ENCODE peak calls at places on chromosomes 2 and 18, in six cellular contexts. One of them, this sample, is unnamed. For H3K4me1, the result is how much of the 10 kb centered on the place peaks cover.

GRCh38 chr2:105515581-105516415 is 116.9 kb upstream of the FHL2 start:
- DNase-seq in cardiac muscle cell: no peak
- DNase-seq in keratinocyte: no peak
- DNase-seq in CD8-positive, alpha-beta memory T cell: no peak
- DNase-seq in fibroblast of lung: peak
- DNase-seq in heart left ventricle: peak
- DNase-seq in this sample: no peak

GRCh38 chr2:24821433-24821891 is 28.2 kb downstream of the CENPO start:
- DNase-seq in cardiac muscle cell: no peak
- DNase-seq in keratinocyte: no peak
- DNase-seq in CD8-positive, alpha-beta memory T cell: no peak
- DNase-seq in fibroblast of lung: no peak
- DNase-seq in heart left ventricle: no peak
- DNase-seq in this sample: no peak

GRCh38 chr2:98464772-98465310 is 20.2 kb downstream of the INPP4A start:
- DNase-seq in cardiac muscle cell: no peak
- DNase-seq in keratinocyte: no peak
- DNase-seq in CD8-positive, alpha-beta memory T cell: no peak
- DNase-seq in fibroblast of lung: no peak
- DNase-seq in heart left ventricle: no peak
- DNase-seq in this sample: no peak

GRCh38 chr2:224545884-224546644 is 39.1 kb downstream of the CUL3 start:
- DNase-seq in cardiac muscle cell: peak
- DNase-seq in keratinocyte: no peak
- DNase-seq in CD8-positive, alpha-beta memory T cell: no peak
- DNase-seq in fibroblast of lung: peak
- DNase-seq in heart left ventricle: no peak
- DNase-seq in this sample: no peak

GRCh38 chr2:214484239-214484638 is 73.4 kb downstream of the VWC2L start:
- DNase-seq in cardiac muscle cell: no peak
- DNase-seq in keratinocyte: no peak
- DNase-seq in CD8-positive, alpha-beta memory T cell: no peak
- DNase-seq in fibroblast of lung: no peak
- DNase-seq in heart left ventricle: no peak
- DNase-seq in this sample: no peak

GRCh38 chr18:76256897-76257500 is 238.0 kb downstream of the ZNF516 start:
- DNase-seq in cardiac muscle cell: peak
- DNase-seq in keratinocyte: no peak
- DNase-seq in CD8-positive, alpha-beta memory T cell: no peak
- DNase-seq in fibroblast of lung: peak
- DNase-seq in heart left ventricle: no peak
- DNase-seq in this sample: no peak

GRCh38 chr2:207768891-207769596 is 662 bp downstream of the FZD5 start:
- DNase-seq in cardiac muscle cell: peak
- DNase-seq in keratinocyte: no peak
- DNase-seq in CD8-positive, alpha-beta memory T cell: no peak
- DNase-seq in fibroblast of lung: peak
- DNase-seq in heart left ventricle: peak
- DNase-seq in this sample: no peak

GRCh38 chr2:45889053-45889452 is 237.6 kb downstream of the PRKCE start:
- DNase-seq in cardiac muscle cell: peak
- DNase-seq in keratinocyte: no peak
- DNase-seq in CD8-positive, alpha-beta memory T cell: no peak
- DNase-seq in fibroblast of lung: peak
- DNase-seq in heart left ventricle: no peak
- DNase-seq in this sample: no peak

GRCh38 chr2:150526827-150527226 is 39.4 kb upstream of the RND3 start:
- DNase-seq in cardiac muscle cell: peak
- DNase-seq in keratinocyte: peak
- DNase-seq in CD8-positive, alpha-beta memory T cell: no peak
- DNase-seq in fibroblast of lung: peak
- DNase-seq in heart left ventricle: no peak
- DNase-seq in this sample: no peak

GRCh38 chr18:9869713-9870430 is 15.9 kb upstream of the TXNDC2 start:
- DNase-seq in cardiac muscle cell: peak
- DNase-seq in keratinocyte: no peak
- DNase-seq in CD8-positive, alpha-beta memory T cell: no peak
- DNase-seq in fibroblast of lung: peak
- DNase-seq in heart left ventricle: no peak
- DNase-seq in this sample: no peak

GRCh38 chr2:65017335-65017734 is 28.1 kb downstream of the SLC1A4 start:
- DNase-seq in cardiac muscle cell: no peak
- DNase-seq in keratinocyte: no peak
- DNase-seq in CD8-positive, alpha-beta memory T cell: no peak
- DNase-seq in fibroblast of lung: no peak
- DNase-seq in heart left ventricle: no peak
- DNase-seq in this sample: no peak

GRCh38 chr2:128264881-128265607 is 53.6 kb downstream of the HS6ST1 start:
- DNase-seq in cardiac muscle cell: no peak
- DNase-seq in keratinocyte: no peak
- DNase-seq in CD8-positive, alpha-beta memory T cell: no peak
- DNase-seq in fibroblast of lung: no peak
- DNase-seq in heart left ventricle: no peak
- DNase-seq in this sample: no peak

GRCh38 chr2:179581605-179582004 is 279.8 kb downstream of the ZNF385B start:
- DNase-seq in cardiac muscle cell: no peak
- DNase-seq in keratinocyte: no peak
- DNase-seq in CD8-positive, alpha-beta memory T cell: no peak
- DNase-seq in fibroblast of lung: no peak
- DNase-seq in heart left ventricle: no peak
- DNase-seq in this sample: no peak

GRCh38 chr2:231088779-231089178 is 32.1 kb downstream of the PSMD1 start:
- DNase-seq in cardiac muscle cell: no peak
- DNase-seq in keratinocyte: no peak
- DNase-seq in CD8-positive, alpha-beta memory T cell: no peak
- DNase-seq in fibroblast of lung: no peak
- DNase-seq in heart left ventricle: no peak
- DNase-seq in this sample: no peak

DNA sequence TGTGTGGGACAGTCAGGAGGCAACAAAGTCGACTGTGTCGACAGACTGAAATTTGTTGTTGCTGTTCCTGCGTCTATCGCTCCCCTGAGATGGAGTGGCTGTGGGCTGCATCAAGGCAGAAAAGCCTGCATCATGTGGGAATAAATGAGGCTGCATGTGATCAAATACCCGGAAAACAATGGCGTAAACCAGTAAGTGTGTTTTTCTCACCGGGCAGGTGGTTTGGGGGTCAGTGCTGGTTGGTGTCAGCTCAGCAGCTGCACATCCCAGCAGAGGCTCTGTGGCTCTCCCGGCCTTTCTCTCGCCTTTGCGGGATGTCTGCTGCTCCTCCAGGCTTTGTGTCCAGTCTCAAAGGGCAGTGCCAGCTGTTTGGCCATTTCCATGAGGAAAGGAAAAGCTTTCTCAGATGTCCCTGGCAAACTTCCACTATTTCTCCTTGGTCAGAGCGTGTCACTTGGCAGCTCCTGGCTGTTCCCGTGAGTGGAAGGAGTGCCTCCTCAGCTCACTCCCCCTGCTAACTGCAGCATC is 262.3 kb downstream of the NDUFA10 start:
- DNase-seq in cardiac muscle cell: no peak
- DNase-seq in keratinocyte: no peak
- DNase-seq in CD8-positive, alpha-beta memory T cell: no peak
- DNase-seq in fibroblast of lung: no peak
- DNase-seq in heart left ventricle: no peak
- DNase-seq in this sample: peak
- H3K4me1 ChIP-seq in cardiac muscle cell: under half
- H3K4me1 ChIP-seq in keratinocyte: under half
- H3K4me1 ChIP-seq in CD8-positive, alpha-beta memory T cell: under half
- H3K4me1 ChIP-seq in fibroblast of lung: under half
- H3K4me1 ChIP-seq in heart left ventricle: under half
- H3K4me1 ChIP-seq in this sample: under half

GRCh38 chr2:226057914-226058313 is 658.4 kb downstream of the NYAP2 start:
- DNase-seq in cardiac muscle cell: no peak
- DNase-seq in keratinocyte: no peak
- DNase-seq in CD8-positive, alpha-beta memory T cell: no peak
- DNase-seq in fibroblast of lung: no peak
- DNase-seq in heart left ventricle: no peak
- DNase-seq in this sample: no peak

GRCh38 chr2:226066873-226067272 is 667.4 kb downstream of the NYAP2 start:
- DNase-seq in cardiac muscle cell: no peak
- DNase-seq in keratinocyte: no peak
- DNase-seq in CD8-positive, alpha-beta memory T cell: no peak
- DNase-seq in fibroblast of lung: no peak
- DNase-seq in heart left ventricle: no peak
- DNase-seq in this sample: no peak

GRCh38 chr2:226066391-226066790 is 666.9 kb downstream of the NYAP2 start:
- DNase-seq in cardiac muscle cell: no peak
- DNase-seq in keratinocyte: no peak
- DNase-seq in CD8-positive, alpha-beta memory T cell: no peak
- DNase-seq in fibroblast of lung: no peak
- DNase-seq in heart left ventricle: no peak
- DNase-seq in this sample: no peak

GRCh38 chr2:226060228-226060627 is 660.7 kb downstream of the NYAP2 start:
- DNase-seq in cardiac muscle cell: no peak
- DNase-seq in keratinocyte: no peak
- DNase-seq in CD8-positive, alpha-beta memory T cell: no peak
- DNase-seq in fibroblast of lung: no peak
- DNase-seq in heart left ventricle: no peak
- DNase-seq in this sample: no peak

DNA sequence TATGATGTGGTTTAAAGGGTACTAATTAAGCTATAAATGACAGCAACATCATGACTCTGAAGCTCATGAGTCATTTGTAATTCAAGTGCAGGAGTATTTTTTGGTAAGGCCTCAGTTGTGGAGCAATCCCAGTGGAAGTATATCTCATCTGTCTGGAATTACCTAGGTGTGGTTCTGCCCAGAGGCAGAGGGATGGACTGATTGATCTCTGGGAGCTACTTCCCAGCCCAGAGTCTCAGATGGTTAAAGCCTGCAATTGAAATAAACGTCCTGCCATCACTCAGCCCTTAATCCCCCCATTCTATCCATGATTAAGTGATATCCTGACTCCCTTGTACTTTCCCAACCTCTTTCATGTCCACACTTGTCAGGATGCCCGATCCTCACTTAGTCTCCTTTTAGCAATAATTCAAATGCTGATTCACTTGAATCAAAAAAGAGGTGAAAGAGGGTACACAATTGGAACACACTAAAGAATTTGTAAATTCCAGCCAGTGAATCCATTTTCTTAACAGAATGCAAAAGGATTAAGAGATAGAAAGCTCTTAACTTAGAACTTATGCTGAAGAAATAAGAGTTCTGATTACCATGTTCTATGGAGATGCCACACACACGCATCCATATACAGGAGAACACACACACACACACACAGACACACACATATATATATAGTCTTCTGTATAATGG is 664.3 kb downstream of the NYAP2 start:
- DNase-seq in cardiac muscle cell: no peak
- DNase-seq in keratinocyte: peak
- DNase-seq in CD8-positive, alpha-beta memory T cell: no peak
- DNase-seq in fibroblast of lung: peak
- DNase-seq in heart left ventricle: no peak
- DNase-seq in this sample: no peak
- H3K27ac ChIP-seq in cardiac muscle cell: no peak
- H3K27ac ChIP-seq in keratinocyte: peak
- H3K27ac ChIP-seq in CD8-positive, alpha-beta memory T cell: no peak
- H3K27ac ChIP-seq in fibroblast of lung: peak
- H3K27ac ChIP-seq in heart left ventricle: no peak
- H3K27ac ChIP-seq in this sample: no peak

GRCh38 chr2:36414307-36414706 is 58.7 kb downstream of the CRIM1 start:
- DNase-seq in cardiac muscle cell: no peak
- DNase-seq in keratinocyte: no peak
- DNase-seq in CD8-positive, alpha-beta memory T cell: no peak
- DNase-seq in fibroblast of lung: no peak
- DNase-seq in heart left ventricle: no peak
- DNase-seq in this sample: no peak
- H3K4me1 ChIP-seq in cardiac muscle cell: under half
- H3K4me1 ChIP-seq in keratinocyte: under half
- H3K4me1 ChIP-seq in CD8-positive, alpha-beta memory T cell: under half
- H3K4me1 ChIP-seq in fibroblast of lung: under half
- H3K4me1 ChIP-seq in heart left ventricle: half or more
- H3K4me1 ChIP-seq in this sample: under half

GRCh38 chr2:62304429-62305417 is 108.8 kb downstream of the B3GNT2 start:
- DNase-seq in cardiac muscle cell: peak
- DNase-seq in keratinocyte: no peak
- DNase-seq in CD8-positive, alpha-beta memory T cell: peak
- DNase-seq in fibroblast of lung: peak
- DNase-seq in heart left ventricle: peak
- DNase-seq in this sample: no peak

GRCh38 chr2:62303818-62304217 is 107.9 kb downstream of the B3GNT2 start:
- DNase-seq in cardiac muscle cell: no peak
- DNase-seq in keratinocyte: no peak
- DNase-seq in CD8-positive, alpha-beta memory T cell: no peak
- DNase-seq in fibroblast of lung: no peak
- DNase-seq in heart left ventricle: no peak
- DNase-seq in this sample: no peak

GRCh38 chr2:62305421-62306176 is 109.7 kb downstream of the B3GNT2 start:
- DNase-seq in cardiac muscle cell: no peak
- DNase-seq in keratinocyte: no peak
- DNase-seq in CD8-positive, alpha-beta memory T cell: peak
- DNase-seq in fibroblast of lung: no peak
- DNase-seq in heart left ventricle: no peak
- DNase-seq in this sample: peak

GRCh38 chr2:62300925-62301324 is 105.0 kb downstream of the B3GNT2 start:
- DNase-seq in cardiac muscle cell: no peak
- DNase-seq in keratinocyte: no peak
- DNase-seq in CD8-positive, alpha-beta memory T cell: no peak
- DNase-seq in fibroblast of lung: no peak
- DNase-seq in heart left ventricle: no peak
- DNase-seq in this sample: no peak

DNA sequence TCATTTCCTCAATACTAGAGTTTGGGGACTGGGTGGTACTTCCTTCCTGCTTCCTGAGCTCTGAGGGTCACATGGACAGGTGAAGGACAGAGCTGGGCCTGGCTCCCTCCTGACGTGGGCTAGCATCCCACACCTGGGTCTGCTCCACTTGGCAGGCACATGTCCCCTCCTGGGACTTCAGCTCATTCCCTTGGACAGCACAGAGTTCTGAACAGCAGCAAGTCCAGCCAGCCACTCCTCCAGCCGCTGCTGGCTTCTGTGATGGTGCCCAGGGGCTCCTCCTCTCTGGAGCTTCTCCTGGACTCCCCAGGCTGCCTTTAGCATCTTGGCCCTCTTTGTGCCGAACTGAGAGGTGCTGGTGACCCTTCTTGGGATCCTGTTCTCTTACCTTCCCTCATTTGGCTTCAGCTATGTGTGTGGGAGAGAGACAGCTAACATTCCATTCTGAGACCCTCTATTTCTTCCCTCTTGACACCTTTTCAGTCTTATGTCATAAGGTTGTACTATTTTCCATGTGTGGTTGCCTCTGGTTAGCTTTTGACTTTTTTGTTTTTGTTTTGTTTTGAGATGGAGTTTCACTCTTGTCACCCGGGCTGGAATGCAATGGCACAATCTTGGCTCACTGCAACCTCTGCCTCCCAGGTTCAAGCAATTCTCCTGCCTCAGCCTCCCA is 107.0 kb downstream of the B3GNT2 start:
- DNase-seq in cardiac muscle cell: no peak
- DNase-seq in keratinocyte: no peak
- DNase-seq in CD8-positive, alpha-beta memory T cell: peak
- DNase-seq in fibroblast of lung: no peak
- DNase-seq in heart left ventricle: no peak
- DNase-seq in this sample: no peak
- H3K27ac ChIP-seq in cardiac muscle cell: no peak
- H3K27ac ChIP-seq in keratinocyte: no peak
- H3K27ac ChIP-seq in CD8-positive, alpha-beta memory T cell: peak
- H3K27ac ChIP-seq in fibroblast of lung: no peak
- H3K27ac ChIP-seq in heart left ventricle: no peak
- H3K27ac ChIP-seq in this sample: no peak

This sample was measured in suprapubic skin.